ENCODE peak calls at places on chromosome X, in ten cellular contexts. X is keratinocyte; S is IMR-90; O is CD8-positive, alpha-beta T cell; T is cardiac muscle cell; Q is SK-N-SH; H is mucosa of descending colon; M is Peyer's patch; K is left ventricle myocardium inferior; P is ovary. Y is an unnamed sample.

GRCh38 chrX:129749069-129749468 is 10.3 kb downstream of the XPNPEP2 start:
- DNase-seq in X (no peak), S (no peak), O (no peak), T (peak), Q (no peak), H (no peak), M (no peak), K (no peak), P (no peak), Y (no peak)

GRCh38 chrX:76428243-76429130 is 977 bp downstream of the MAGEE1 start:
- DNase-seq in X (no peak), S (no peak), O (peak), T (no peak), Q (peak), H (peak), M (peak), K (no peak), P (no peak), Y (no peak)

GRCh38 chrX:2848806-2849420 is 20.2 kb downstream of the GYG2 start:
- DNase-seq in X (no peak), S (peak), O (no peak), T (peak), Q (no peak), H (no peak), M (no peak), K (no peak), P (no peak), Y (peak)

GRCh38 chrX:40952855-40953254 is 132.4 kb upstream of the USP9X start:
- DNase-seq in X (no peak), S (peak), O (no peak), T (peak), Q (no peak), H (no peak), M (no peak), K (no peak), P (no peak), Y (no peak)

GRCh38 chrX:107736781-107737531 is 38.6 kb downstream of the TSC22D3 start:
- DNase-seq in X (no peak), S (no peak), O (no peak), T (no peak), Q (no peak), H (no peak), M (no peak), K (no peak), P (no peak), Y (no peak)

GRCh38 chrX:7059214-7059838 is 88.2 kb upstream of the STS start:
- DNase-seq in X (no peak), S (no peak), O (no peak), T (no peak), Q (no peak), H (no peak), M (no peak), K (no peak), P (no peak), Y (no peak)

GRCh38 chrX:73964607-73965006 is 339.4 kb upstream of the ZCCHC13 start:
- DNase-seq in X (no peak), S (no peak), O (no peak), T (no peak), Q (no peak), H (no peak), M (no peak), K (no peak), P (no peak), Y (no peak)

GRCh38 chrX:9746148-9746880 is 19.3 kb downstream of the GPR143 start:
- DNase-seq in X (no peak), S (peak), O (no peak), T (peak), Q (no peak), H (no peak), M (no peak), K (no peak), P (no peak), Y (no peak)

GRCh38 chrX:96102997-96103396 is 581.6 kb upstream of the DIAPH2 start:
- DNase-seq in X (no peak), S (no peak), O (no peak), T (no peak), Q (no peak), H (no peak), M (no peak), K (no peak), P (peak), Y (no peak)

GRCh38 chrX:112865464-112866025 is 24.9 kb upstream of the AMOT start:
- DNase-seq in X (no peak), S (no peak), O (no peak), T (no peak), Q (no peak), H (no peak), M (no peak), K (no peak), P (no peak), Y (no peak)

GRCh38 chrX:27890611-27891010 is 82.8 kb downstream of the MAGEB10 start:
- DNase-seq in X (peak), S (peak), O (no peak), T (peak), Q (no peak), H (no peak), M (no peak), K (no peak), P (no peak), Y (no peak)

GRCh38 chrX:68724531-68725020 is 77.1 kb downstream of the STARD8 start:
- DNase-seq in X (no peak), S (no peak), O (no peak), T (no peak), Q (no peak), H (no peak), M (peak), K (no peak), P (no peak), Y (no peak)

GRCh38 chrX:23127586-23127985 is 127.8 kb downstream of the DDX53 start:
- DNase-seq in X (no peak), S (no peak), O (no peak), T (no peak), Q (no peak), H (no peak), M (no peak), K (no peak), P (no peak), Y (no peak)

GRCh38 chrX:41596586-41596985 is 92.2 kb upstream of the GPR34 start:
- DNase-seq in X (no peak), S (peak), O (no peak), T (no peak), Q (no peak), H (no peak), M (no peak), K (no peak), P (no peak), Y (no peak)

DNA sequence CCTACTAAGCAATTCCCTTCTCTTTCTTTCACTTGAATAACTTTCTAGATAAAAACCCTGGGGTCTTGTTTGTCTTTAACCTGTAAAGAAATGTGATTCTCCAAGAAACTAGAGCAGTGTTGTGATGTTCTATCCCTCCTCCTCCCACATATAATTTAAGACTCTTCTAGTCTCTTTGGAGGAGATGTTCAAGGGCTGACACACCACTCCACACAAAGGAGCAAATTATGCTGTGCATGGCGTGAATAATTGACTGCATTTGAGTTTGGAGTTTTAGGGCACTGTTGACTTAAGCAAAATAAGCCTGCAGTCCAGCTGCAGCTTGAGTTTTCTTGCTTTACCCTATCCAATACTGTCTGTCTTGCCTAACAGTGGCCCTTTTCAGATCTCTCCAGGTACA is 119.8 kb downstream of the CHRDL1 start:
- DNase-seq in X (no peak), S (no peak), O (no peak), T (no peak), Q (no peak), H (no peak), M (no peak), K (no peak), P (no peak), Y (no peak)
- TF ChIP-seq CTCF in X (no peak), S (no peak), O (no peak), T (no peak), Q (no peak), H (no peak), M (no peak), K (no peak), P (no peak), Y (no peak)

DNA sequence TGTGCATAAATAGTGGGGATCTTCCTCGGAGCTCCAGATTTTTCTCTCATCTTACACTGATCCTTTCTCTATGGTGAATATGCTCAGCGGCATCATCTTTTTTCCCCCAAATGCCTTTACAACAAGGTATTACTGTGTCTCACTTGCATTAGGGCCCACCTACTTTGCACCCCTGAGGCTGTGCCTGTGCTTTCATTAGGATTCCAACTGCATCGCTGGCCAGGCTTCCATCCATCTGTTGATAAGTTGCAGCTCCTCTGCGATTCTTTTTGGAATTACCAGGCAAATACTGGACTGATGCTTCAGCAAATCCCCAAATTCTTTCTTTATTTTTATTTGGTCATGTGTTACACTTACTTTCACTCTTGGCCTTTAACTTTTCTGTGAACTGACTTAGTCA is 77.3 kb downstream of the AFF2 start:
- DNase-seq in X (no peak), S (no peak), O (no peak), T (no peak), Q (no peak), H (no peak), M (no peak), K (no peak), P (no peak), Y (no peak)
- H3K4me3 ChIP-seq in X (no peak), S (no peak), O (no peak), T (no peak), Q (no peak), H (no peak), M (no peak), K (no peak), P (no peak), Y (no peak)

GRCh38 chrX:102341867-102342266 is 94.9 kb downstream of the NXF2 start:
- DNase-seq in X (no peak), S (no peak), O (no peak), T (no peak), Q (no peak), H (no peak), M (no peak), K (no peak), P (no peak), Y (no peak)
- TF ChIP-seq CTCF in X (no peak), S (peak), O (no peak), T (no peak), Q (peak), H (no peak), M (no peak), K (peak), P (no peak), Y (peak)

GRCh38 chrX:78746496-78746895 is 1.0 kb upstream of the LPAR4 start:
- DNase-seq in X (no peak), S (no peak), O (no peak), T (no peak), Q (no peak), H (no peak), M (no peak), K (no peak), P (no peak), Y (no peak)
- H3K4me3 ChIP-seq in X (no peak), S (no peak), O (no peak), T (no peak), Q (no peak), H (no peak), M (no peak), K (no peak), P (no peak), Y (no peak)

DNA sequence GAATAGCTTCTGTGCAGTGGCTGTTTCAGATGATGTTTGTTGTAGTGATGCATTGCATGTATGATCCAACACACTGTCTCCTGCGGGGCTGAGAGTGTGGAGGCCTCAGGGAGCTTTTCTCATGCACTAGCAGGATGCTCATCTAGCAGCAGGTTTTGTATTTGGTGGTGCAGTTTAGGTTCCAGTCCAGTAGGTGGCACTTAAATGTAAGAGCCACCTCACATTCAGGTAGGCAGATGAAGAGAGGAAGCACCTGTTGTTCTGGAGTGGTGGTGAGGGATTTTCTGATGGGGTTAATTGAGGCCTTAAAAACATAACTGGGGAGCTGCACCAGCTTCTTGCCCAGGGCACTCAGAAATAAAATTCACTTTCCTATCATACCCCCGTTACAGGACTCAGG is 300.9 kb downstream of the SPIN4 start:
- DNase-seq in X (no peak), S (no peak), O (no peak), T (no peak), Q (peak), H (no peak), M (no peak), K (no peak), P (no peak), Y (no peak)
- TF ChIP-seq CTCF in X (peak), S (no peak), O (no peak), T (no peak), Q (peak), H (no peak), M (no peak), K (no peak), P (no peak), Y (no peak)

GRCh38 chrX:14027031-14027430 is 2.7 kb downstream of the GEMIN8 start:
- DNase-seq in X (peak), S (peak), O (no peak), T (peak), Q (no peak), H (peak), M (no peak), K (peak), P (no peak), Y (no peak)
- H3K4me3 ChIP-seq in X (peak), S (no peak), O (no peak), T (no peak), Q (no peak), H (no peak), M (no peak), K (no peak), P (no peak), Y (no peak)

DNA sequence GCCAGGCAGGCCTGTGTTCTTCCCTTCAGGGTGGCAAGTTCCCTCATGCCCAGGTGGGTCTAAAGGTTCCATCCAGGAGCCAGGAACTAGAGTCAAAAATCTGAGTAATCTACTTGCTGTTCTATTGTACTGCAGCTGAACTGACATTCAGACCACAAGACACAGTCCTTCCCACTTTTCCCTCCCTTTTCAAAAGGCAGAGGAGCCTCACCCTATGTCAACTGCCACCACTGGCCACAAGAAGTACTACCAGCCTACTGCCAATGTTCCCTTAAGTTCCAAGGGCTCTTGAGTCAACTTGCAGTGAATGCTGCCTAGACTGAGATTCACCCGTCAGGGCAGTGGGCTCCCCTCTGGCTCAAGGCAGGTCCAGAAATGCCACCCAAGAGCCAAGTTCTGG is 133.5 kb downstream of the FAM47B start:
- DNase-seq in X (no peak), S (no peak), O (no peak), T (no peak), Q (no peak), H (no peak), M (no peak), K (no peak), P (no peak), Y (no peak)
- TF ChIP-seq CTCF in X (no peak), S (no peak), O (no peak), T (no peak), Q (no peak), H (no peak), M (no peak), K (no peak), P (no peak), Y (no peak)

GRCh38 chrX:152989292-152989658 is 4.6 kb downstream of the PNMA5 start:
- DNase-seq in X (no peak), S (peak), O (no peak), T (peak), Q (no peak), H (no peak), M (peak), K (no peak), P (no peak), Y (no peak)

GRCh38 chrX:152991123-152991522 is 2.8 kb downstream of the PNMA5 start:
- DNase-seq in X (no peak), S (no peak), O (no peak), T (no peak), Q (no peak), H (no peak), M (no peak), K (no peak), P (no peak), Y (no peak)

GRCh38 chrX:152988536-152989291 is 5.2 kb downstream of the PNMA5 start:
- DNase-seq in X (no peak), S (no peak), O (no peak), T (no peak), Q (no peak), H (no peak), M (no peak), K (no peak), P (no peak), Y (no peak)

GRCh38 chrX:152993933-152994332 is at the start of gene PNMA5:
- DNase-seq in X (no peak), S (no peak), O (no peak), T (no peak), Q (no peak), H (no peak), M (no peak), K (no peak), P (no peak), Y (no peak)

DNA sequence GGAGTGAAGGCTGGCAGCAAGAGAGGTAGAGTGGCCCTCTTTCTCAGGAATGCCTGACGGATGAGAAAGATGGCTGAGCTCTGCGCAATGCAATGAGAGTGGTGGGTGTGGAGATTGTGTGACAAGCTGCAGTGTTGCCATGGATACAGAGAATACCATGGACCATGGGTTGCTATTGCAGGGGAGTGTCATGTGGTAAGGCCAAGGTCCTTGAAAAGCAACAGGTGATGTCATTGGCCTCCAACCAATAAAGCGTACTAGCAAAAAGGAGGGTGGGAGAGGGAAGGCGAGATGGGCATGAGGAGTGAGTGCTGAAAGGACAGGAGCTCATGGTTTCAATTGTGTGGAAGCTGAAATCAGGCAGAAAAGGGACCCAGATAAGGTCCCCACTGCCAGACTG is 1.8 kb downstream of the PNMA5 start:
- DNase-seq in X (no peak), S (no peak), O (no peak), T (no peak), Q (no peak), H (no peak), M (no peak), K (no peak), P (no peak), Y (no peak)
- H3K4me3 ChIP-seq in X (no peak), S (no peak), O (no peak), T (no peak), Q (no peak), H (no peak), M (no peak), K (no peak), P (no peak), Y (no peak)

DNA sequence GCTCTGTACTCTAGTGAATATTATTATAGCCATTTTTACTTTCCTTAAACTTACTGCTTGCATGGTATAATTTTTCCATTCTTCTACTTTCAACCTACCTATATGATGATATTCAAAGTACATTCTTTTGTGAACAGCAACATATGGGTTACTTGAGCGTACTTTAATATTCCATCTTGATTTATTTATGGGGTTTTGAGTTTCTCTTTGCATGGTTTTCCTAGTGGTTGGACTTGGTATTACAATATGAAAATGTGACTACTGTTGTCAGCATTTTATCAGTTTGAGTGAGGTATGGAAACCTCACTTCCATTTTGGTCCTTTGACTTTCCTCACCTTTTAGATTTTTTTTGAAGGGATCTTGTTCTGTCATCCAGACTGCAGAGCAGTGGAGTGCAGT is 35.9 kb downstream of the ADGRG4 start:
- DNase-seq in X (no peak), S (no peak), O (no peak), T (no peak), Q (no peak), H (no peak), M (no peak), K (no peak), P (no peak), Y (no peak)
- TF ChIP-seq CTCF in X (no peak), S (peak), O (no peak), T (peak), Q (peak), H (no peak), M (no peak), K (peak), P (no peak), Y (peak)

Y was measured in AG09309.